ENCODE peak calls at places on chromosomes 13 and 19, in nine cellular contexts. S, R, E, V, G, K, A, L and T are unnamed samples.

GRCh38 chr19:44071824-44072542 is at the start of gene ZNF284:
- DNase-seq in E (peak), A (peak), R (peak), L (peak), V (peak), G (peak), S (peak), K (no peak), T (peak)

GRCh38 chr19:41877490-41877876 is 404 bp downstream of the CD79A start:
- DNase-seq in G (no peak), K (no peak), V (peak), E (no peak), L (no peak), R (no peak), S (no peak), A (peak), T (no peak)

GRCh38 chr19:4322942-4323665 is 15.5 kb downstream of the STAP2 start:
- DNase-seq in R (no peak), A (no peak), E (no peak), S (peak), K (no peak), L (no peak), V (no peak), G (no peak), T (no peak)

GRCh38 chr13:46119883-46120614 is 15.2 kb upstream of the CPB2 start:
- DNase-seq in L (no peak), S (no peak), G (no peak), E (no peak), K (peak), R (no peak), V (no peak), A (no peak), T (no peak)

GRCh38 chr13:98390086-98390697 is 186.7 kb downstream of the STK24 start:
- DNase-seq in A (no peak), G (no peak), E (no peak), V (no peak), K (no peak), S (no peak), R (no peak), L (no peak), T (no peak)

GRCh38 chr13:96899946-96900345 is 94.3 kb downstream of the OXGR1 start:
- DNase-seq in R (no peak), E (no peak), K (no peak), G (no peak), L (no peak), A (no peak), S (no peak), V (no peak), T (no peak)

GRCh38 chr19:38842439-38843174 is 7.2 kb downstream of the HNRNPL start:
- DNase-seq in L (no peak), V (no peak), S (no peak), K (no peak), G (no peak), E (no peak), A (peak), R (no peak), T (no peak)

GRCh38 chr19:10321874-10322835 is 6.3 kb upstream of the FDX2 start:
- DNase-seq in A (no peak), L (no peak), K (no peak), G (no peak), V (no peak), E (no peak), R (no peak), S (no peak), T (no peak)

GRCh38 chr13:109100705-109101104 is 471.3 kb downstream of the MYO16 start:
- DNase-seq in A (no peak), G (no peak), K (no peak), R (no peak), V (no peak), E (no peak), S (no peak), L (no peak), T (no peak)

GRCh38 chr19:4108767-4109625 is 14.9 kb downstream of the MAP2K2 start:
- DNase-seq in G (no peak), R (peak), A (peak), K (no peak), L (peak), E (no peak), V (no peak), S (peak), T (no peak)

GRCh38 chr19:50320051-50320450 is 9.1 kb downstream of the KCNC3 start:
- DNase-seq in E (no peak), V (no peak), R (no peak), G (no peak), K (no peak), A (no peak), S (no peak), L (no peak), T (no peak)

GRCh38 chr19:1853295-1854031 is 5.2 kb upstream of the REXO1 start:
- DNase-seq in G (peak), V (peak), A (peak), L (peak), K (peak), E (no peak), R (peak), S (peak), T (peak)

GRCh38 chr19:8682931-8683330 is 15.7 kb downstream of the ACTL9 start:
- DNase-seq in E (no peak), K (no peak), V (no peak), G (no peak), R (no peak), S (no peak), A (no peak), L (no peak), T (no peak)

GRCh38 chr13:99501952-99502310 is 659 bp downstream of the TM9SF2 start:
- DNase-seq in V (no peak), G (peak), A (no peak), L (no peak), S (peak), E (peak), R (no peak), K (no peak), T (no peak)

GRCh38 chr13:35920816-35921215 is 210.4 kb downstream of the DCLK1 start:
- DNase-seq in L (no peak), G (no peak), R (no peak), V (no peak), K (no peak), E (no peak), A (no peak), S (no peak), T (no peak)

GRCh38 chr13:64540468-64540867 is 2689.7 kb downstream of the PCDH9 start:
- DNase-seq in R (no peak), G (no peak), K (no peak), A (no peak), E (no peak), L (no peak), V (no peak), S (no peak), T (no peak)

GRCh38 chr19:30743702-30744101 is 371.5 kb downstream of the ZNF536 start:
- DNase-seq in S (no peak), L (no peak), G (no peak), K (no peak), A (no peak), E (no peak), R (no peak), V (peak), T (no peak)

GRCh38 chr13:29480893-29481525 is 114.5 kb downstream of the SLC7A1 start:
- DNase-seq in R (no peak), E (no peak), S (no peak), K (no peak), V (no peak), G (no peak), A (peak), L (no peak), T (no peak)

GRCh38 chr19:1063030-1063908 is 3.7 kb upstream of the ARHGAP45 start:
- DNase-seq in E (no peak), S (no peak), V (peak), A (peak), K (peak), R (no peak), L (no peak), G (no peak), T (no peak)

GRCh38 chr19:4988770-4989251 is 19.9 kb downstream of the KDM4B start:
- DNase-seq in G (no peak), E (no peak), S (no peak), L (no peak), R (no peak), V (no peak), K (no peak), A (no peak), T (peak)

GRCh38 chr19:1503089-1503924 is 9.5 kb downstream of the ADAMTSL5 start:
- DNase-seq in S (peak), G (no peak), A (no peak), L (peak), R (peak), E (no peak), K (no peak), V (peak), T (peak)

GRCh38 chr13:78334059-78334458 is 269.3 kb downstream of the POU4F1 start:
- DNase-seq in L (no peak), E (no peak), S (no peak), A (no peak), G (no peak), R (no peak), K (no peak), V (no peak), T (no peak)

GRCh38 chr19:45995715-45996385 is 583 bp downstream of the CCDC61 start:
- DNase-seq in G (no peak), E (no peak), A (no peak), V (no peak), K (no peak), L (no peak), R (no peak), S (no peak), T (no peak)

GRCh38 chr19:32910094-32910493 is 40.5 kb upstream of the SLC7A9 start:
- DNase-seq in L (no peak), S (no peak), K (no peak), G (no peak), V (no peak), A (no peak), E (no peak), R (no peak), T (no peak)

GRCh38 chr19:53908106-53908932 is 759 bp upstream of the CACNG7 start:
- DNase-seq in E (no peak), V (peak), A (peak), L (peak), G (no peak), R (no peak), K (no peak), S (peak), T (no peak)

GRCh38 chr13:32408296-32408998 is 19.5 kb downstream of the N4BP2L1 start:
- DNase-seq in R (no peak), S (no peak), V (no peak), G (no peak), E (no peak), K (no peak), L (no peak), A (no peak), T (no peak)

GRCh38 chr13:111241006-111241755 is 79.3 kb upstream of the TEX29 start:
- DNase-seq in R (no peak), L (no peak), G (no peak), S (no peak), K (no peak), E (no peak), A (no peak), V (peak), T (no peak)

GRCh38 chr19:18635831-18636182 is 1.0 kb upstream of the KLHL26 start:
- DNase-seq in G (no peak), V (no peak), R (no peak), S (no peak), E (no peak), K (no peak), A (no peak), L (no peak), T (no peak)

GRCh38 chr13:40993987-40994386 is 25.1 kb downstream of the ELF1 start:
- DNase-seq in R (no peak), L (no peak), V (no peak), S (peak), A (no peak), E (no peak), G (peak), K (peak), T (no peak)
- TF ChIP-seq POLR2AphosphoS5 in R (no peak), L (no peak), V (no peak), S (no peak), A (no peak), E (no peak), G (peak), K (peak), T (no peak)

GRCh38 chr19:51338563-51339312 is 3.2 kb downstream of the VSIG10L start:
- DNase-seq in A (peak), R (peak), V (peak), S (peak), K (peak), E (peak), G (peak), L (peak), T (peak)
- TF ChIP-seq POLR2AphosphoS5 in A (peak), R (no peak), V (no peak), S (no peak), K (peak), E (no peak), G (peak), L (no peak), T (no peak)

GRCh38 chr19:16867211-16867610 is 21.6 kb upstream of the F2RL3 start:
- DNase-seq in S (no peak), E (no peak), A (no peak), V (no peak), R (no peak), K (no peak), G (no peak), L (no peak), T (no peak)
- TF ChIP-seq POLR2AphosphoS5 in S (no peak), E (no peak), A (no peak), V (no peak), R (no peak), K (no peak), G (no peak), L (no peak), T (no peak)

GRCh38 chr13:94269557-94269956 is 209.9 kb downstream of the DCT start:
- DNase-seq in V (no peak), S (no peak), E (no peak), A (no peak), R (no peak), K (no peak), G (no peak), L (no peak), T (no peak)
- TF ChIP-seq POLR2AphosphoS5 in V (no peak), S (no peak), E (no peak), A (no peak), R (no peak), K (no peak), G (no peak), L (no peak), T (no peak)